ENCODE peak calls at places on chromosomes 11 and 22, in eight cellular contexts. G, Z, Q, A, X, O, T and L are unnamed samples. For H3K4me1, the result is how much of the 10 kb centered on the place peaks cover.

GRCh38 chr11:128334311-128335044 is 252.9 kb downstream of the ETS1 start:
- DNase-seq in G (no peak), Z (peak), Q (no peak), A (no peak), X (no peak), O (no peak), T (no peak), L (no peak)

GRCh38 chr11:67041602-67042001 is 15.0 kb upstream of the RHOD start:
- DNase-seq in G (no peak), Z (no peak), Q (no peak), A (no peak), X (no peak), O (no peak), T (no peak), L (no peak)

GRCh38 chr11:128343134-128343514 is 244.2 kb downstream of the ETS1 start:
- DNase-seq in G (peak), Z (no peak), Q (no peak), A (no peak), X (no peak), O (no peak), T (no peak), L (no peak)

GRCh38 chr11:122293298-122294023 is 177.4 kb upstream of the BLID start:
- DNase-seq in G (no peak), Z (no peak), Q (peak), A (no peak), X (no peak), O (no peak), T (no peak), L (no peak)

GRCh38 chr11:118870396-118871343 is 13.0 kb upstream of the CXCR5 start:
- DNase-seq in G (peak), Z (peak), Q (peak), A (no peak), X (no peak), O (no peak), T (peak), L (no peak)

GRCh38 chr11:43943357-43943930 is 1.0 kb downstream of the C11orf96 start:
- DNase-seq in G (peak), Z (peak), Q (peak), A (no peak), X (no peak), O (no peak), T (no peak), L (no peak)

GRCh38 chr11:61281581-61282250 is 13.4 kb downstream of the VWCE start:
- DNase-seq in G (no peak), Z (peak), Q (no peak), A (peak), X (peak), O (peak), T (peak), L (no peak)

GRCh38 chr11:121711900-121712424 is 259.2 kb upstream of the SORL1-AS1 start:
- DNase-seq in G (no peak), Z (peak), Q (peak), A (no peak), X (no peak), O (no peak), T (no peak), L (peak)

GRCh38 chr22:29477919-29478318 is 2.1 kb upstream of the NEFH start:
- DNase-seq in G (no peak), Z (no peak), Q (no peak), A (peak), X (no peak), O (peak), T (no peak), L (no peak)

GRCh38 chr11:85745626-85746025 is 59.6 kb upstream of the CCDC89 start:
- DNase-seq in G (no peak), Z (no peak), Q (no peak), A (no peak), X (no peak), O (no peak), T (no peak), L (no peak)

GRCh38 chr11:22634897-22635629 is 9.4 kb upstream of the FANCF start:
- DNase-seq in G (peak), Z (peak), Q (peak), A (peak), X (no peak), O (no peak), T (no peak), L (peak)

GRCh38 chr11:129225190-129225589 is 33.1 kb upstream of the ARHGAP32 start:
- DNase-seq in G (no peak), Z (peak), Q (peak), A (no peak), X (no peak), O (no peak), T (no peak), L (peak)

GRCh38 chr22:38180841-38181452 is 683 bp downstream of the PLA2G6 start:
- DNase-seq in G (peak), Z (no peak), Q (no peak), A (peak), X (no peak), O (no peak), T (peak), L (no peak)

GRCh38 chr11:26473216-26474194 is 98.6 kb downstream of the MUC15 start:
- DNase-seq in G (no peak), Z (no peak), Q (no peak), A (no peak), X (no peak), O (no peak), T (no peak), L (no peak)

GRCh38 chr11:10998674-10999073 is 140.8 kb upstream of the ZBED5 start:
- DNase-seq in G (no peak), Z (no peak), Q (no peak), A (no peak), X (no peak), O (no peak), T (no peak), L (no peak)

GRCh38 chr11:119754656-119755350 is 25.8 kb upstream of the NECTIN1 start:
- DNase-seq in G (no peak), Z (no peak), Q (no peak), A (no peak), X (no peak), O (no peak), T (no peak), L (no peak)

GRCh38 chr22:28978158-28978557 is 83.5 kb downstream of the C22orf31 start:
- DNase-seq in G (peak), Z (peak), Q (peak), A (no peak), X (peak), O (no peak), T (no peak), L (peak)

GRCh38 chr11:23078289-23078971 is 218.2 kb upstream of the CCDC179 start:
- DNase-seq in G (no peak), Z (peak), Q (peak), A (no peak), X (no peak), O (no peak), T (no peak), L (peak)

GRCh38 chr22:19991645-19992451 is 24.8 kb downstream of the ARVCF start:
- DNase-seq in G (no peak), Z (no peak), Q (no peak), A (no peak), X (no peak), O (no peak), T (no peak), L (no peak)

GRCh38 chr11:93041682-93042081 is 72.2 kb downstream of the MTNR1B start:
- DNase-seq in G (no peak), Z (no peak), Q (no peak), A (no peak), X (no peak), O (no peak), T (no peak), L (no peak)

GRCh38 chr11:28743101-28743550 is 634.9 kb downstream of the METTL15 start:
- DNase-seq in G (no peak), Z (peak), Q (peak), A (no peak), X (no peak), O (peak), T (no peak), L (peak)

GRCh38 chr11:128448487-128448886 is 138.9 kb downstream of the ETS1 start:
- DNase-seq in G (no peak), Z (peak), Q (peak), A (no peak), X (peak), O (peak), T (peak), L (peak)

GRCh38 chr11:128458316-128458715 is 129.0 kb downstream of the ETS1 start:
- DNase-seq in G (no peak), Z (peak), Q (peak), A (no peak), X (no peak), O (peak), T (no peak), L (peak)

GRCh38 chr11:80595011-80595410 is 1154.2 kb upstream of the TENM4 start:
- DNase-seq in G (no peak), Z (peak), Q (peak), A (no peak), X (no peak), O (no peak), T (no peak), L (peak)

GRCh38 chr11:133118563-133119303 is 413.6 kb downstream of the OPCML start:
- DNase-seq in G (no peak), Z (no peak), Q (no peak), A (no peak), X (no peak), O (no peak), T (no peak), L (no peak)

GRCh38 chr11:1706634-1707400 is 9.8 kb downstream of the KRTAP5-6 start:
- DNase-seq in G (no peak), Z (no peak), Q (no peak), A (no peak), X (no peak), O (peak), T (peak), L (no peak)

GRCh38 chr11:46075168-46075567 is 46.1 kb downstream of the PHF21A start:
- DNase-seq in G (no peak), Z (peak), Q (peak), A (no peak), X (no peak), O (no peak), T (no peak), L (peak)

GRCh38 chr11:4881860-4882500 is at the start of gene OR51T1:
- DNase-seq in G (no peak), Z (peak), Q (peak), A (no peak), X (no peak), O (no peak), T (no peak), L (peak)

GRCh38 chr11:36231300-36231699 is 57.9 kb downstream of the COMMD9 start:
- DNase-seq in G (no peak), Z (peak), Q (peak), A (no peak), X (no peak), O (no peak), T (no peak), L (peak)

GRCh38 chr11:23988381-23989006 is 508.4 kb upstream of the LUZP2 start:
- DNase-seq in G (peak), Z (peak), Q (peak), A (no peak), X (no peak), O (peak), T (no peak), L (peak)

GRCh38 chr11:8793114-8793777 is 110.7 kb downstream of the RPL27A start:
- DNase-seq in G (no peak), Z (no peak), Q (peak), A (no peak), X (no peak), O (no peak), T (no peak), L (no peak)
- H3K4me1 ChIP-seq in G (half or more), Z (under half), Q (under half), A (under half), X (under half), O (under half), T (under half), L (under half)

DNA sequence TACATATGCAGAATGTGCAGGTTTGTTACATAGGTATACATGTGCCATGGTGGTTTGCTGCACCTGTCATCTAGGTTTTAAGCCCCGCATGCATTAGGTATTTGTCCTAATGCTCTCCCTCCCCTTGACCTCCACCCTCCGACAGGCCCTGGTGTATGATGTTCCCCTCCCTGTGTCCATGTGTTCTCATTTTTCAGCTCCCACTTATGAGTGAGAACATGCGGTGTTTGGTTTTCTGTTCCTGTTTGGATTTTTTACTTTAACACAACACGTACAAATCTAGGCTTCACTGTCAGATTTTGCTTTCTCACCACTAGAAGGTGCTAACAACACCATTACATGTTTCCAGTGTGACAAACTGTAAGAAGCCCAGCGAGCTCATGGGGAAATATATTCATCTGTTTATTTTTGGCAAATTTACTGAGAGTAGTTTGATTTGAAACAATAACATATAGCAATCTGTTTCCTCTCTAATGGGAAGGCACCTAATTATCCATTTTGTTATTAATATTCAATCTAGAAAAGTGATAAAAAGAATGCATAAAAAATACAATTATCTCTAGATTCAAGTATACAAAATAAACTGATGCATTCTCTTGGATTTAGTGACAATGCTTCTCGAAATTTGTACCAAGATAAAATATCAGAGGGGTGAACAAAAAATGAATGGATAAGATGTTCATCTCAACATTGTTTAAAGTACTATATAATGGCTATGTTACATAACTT is 23.2 kb upstream of the BIRC3 start:
- DNase-seq in G (peak), Z (peak), Q (peak), A (peak), X (peak), O (peak), T (peak), L (no peak)
- H3K4me3 ChIP-seq in G (no peak), Z (no peak), Q (no peak), A (no peak), X (no peak), O (no peak), T (no peak), L (no peak)

GRCh38 chr22:46674367-46674781 is 54.2 kb downstream of the GRAMD4 start:
- DNase-seq in G (no peak), Z (no peak), Q (no peak), A (no peak), X (no peak), O (no peak), T (no peak), L (no peak)

GRCh38 chr22:46672731-46673130 is 52.5 kb downstream of the GRAMD4 start:
- DNase-seq in G (no peak), Z (no peak), Q (no peak), A (no peak), X (no peak), O (no peak), T (no peak), L (no peak)

GRCh38 chr22:46673677-46674236 is 53.6 kb downstream of the GRAMD4 start:
- DNase-seq in G (no peak), Z (no peak), Q (no peak), A (no peak), X (no peak), O (no peak), T (no peak), L (no peak)

GRCh38 chr22:46671824-46672432 is 51.7 kb downstream of the GRAMD4 start:
- DNase-seq in G (no peak), Z (no peak), Q (no peak), A (no peak), X (no peak), O (no peak), T (no peak), L (no peak)

GRCh38 chr22:46673205-46673604 is 53.0 kb downstream of the GRAMD4 start:
- DNase-seq in G (no peak), Z (no peak), Q (no peak), A (no peak), X (no peak), O (no peak), T (no peak), L (no peak)
- H3K4me2 ChIP-seq in G (no peak), Z (no peak), Q (no peak), A (no peak), X (no peak), O (no peak), T (no peak), L (no peak)

DNA sequence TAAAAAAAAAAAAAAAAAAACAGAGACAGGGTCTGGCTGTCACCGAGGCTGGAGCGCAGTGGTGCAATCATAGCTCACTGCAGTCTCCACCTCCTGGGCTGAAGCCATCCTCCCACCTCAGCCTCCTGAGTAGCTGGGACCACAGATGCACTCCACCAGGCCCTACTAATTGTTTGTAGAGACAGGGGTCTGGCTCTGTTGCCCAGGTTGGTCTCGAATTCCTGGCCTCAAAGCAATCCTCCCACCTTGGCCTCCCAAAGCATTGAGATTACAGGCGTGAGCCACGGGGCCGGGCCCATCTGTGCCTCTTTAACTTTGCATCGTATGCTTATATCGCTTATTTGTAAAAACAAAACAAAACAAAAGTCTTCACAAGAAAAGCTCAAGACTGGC is 3.1 kb downstream of the CPT1A start:
- DNase-seq in G (no peak), Z (no peak), Q (no peak), A (peak), X (no peak), O (no peak), T (no peak), L (no peak)
- H3K4me1 ChIP-seq in G (under half), Z (under half), Q (under half), A (half or more), X (half or more), O (under half), T (under half), L (under half)

DNA sequence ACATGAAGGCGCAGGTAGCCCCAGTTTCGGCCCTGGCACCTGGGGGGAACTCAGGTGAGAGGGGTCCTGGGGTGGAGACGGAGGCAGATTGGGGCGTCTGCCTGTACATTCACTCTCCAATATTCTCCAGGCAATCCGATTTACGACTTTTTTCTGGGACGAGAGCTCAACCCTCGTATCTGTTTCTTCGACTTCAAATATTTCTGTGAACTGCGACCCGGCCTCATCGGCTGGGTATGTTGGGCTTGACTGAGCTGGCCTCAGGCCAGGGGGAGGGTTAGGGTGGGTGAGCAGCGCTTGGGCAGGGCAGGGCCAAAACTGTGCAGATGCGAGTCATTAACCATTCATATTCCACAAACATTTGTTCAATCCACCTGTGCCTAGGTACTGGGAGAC is 1.7 kb downstream of the TM7SF2 start:
- DNase-seq in G (no peak), Z (no peak), Q (no peak), A (no peak), X (no peak), O (no peak), T (peak), L (no peak)
- H3K4me3 ChIP-seq in G (peak), Z (peak), Q (no peak), A (peak), X (peak), O (no peak), T (peak), L (no peak)